ENCODE peak calls at places on chromosomes 5 and 9, in five cellular contexts. L, E, B, K and N are unnamed samples.

GRCh38 chr9:38342532-38342931 is 50.0 kb upstream of the ALDH1B1 start:
- DNase-seq in L (no peak), E (no peak), B (no peak), K (no peak), N (no peak)

GRCh38 chr5:27403248-27403882 is 365.0 kb upstream of the CDH9 start:
- DNase-seq in L (no peak), E (no peak), B (no peak), K (no peak), N (no peak)

GRCh38 chr5:36777105-36777757 is 99.3 kb upstream of the NIPBL start:
- DNase-seq in L (no peak), E (no peak), B (no peak), K (no peak), N (no peak)

GRCh38 chr5:43305948-43306563 is 7.2 kb downstream of the HMGCS1 start:
- DNase-seq in L (no peak), E (no peak), B (peak), K (no peak), N (peak)

GRCh38 chr5:22852807-22853670 is at the start of gene CDH12:
- DNase-seq in L (no peak), E (no peak), B (no peak), K (peak), N (no peak)

GRCh38 chr9:120568816-120569215 is 11.2 kb downstream of the CDK5RAP2 start:
- DNase-seq in L (no peak), E (no peak), B (no peak), K (no peak), N (no peak)

GRCh38 chr5:172565455-172565854 is 75.6 kb upstream of the NEURL1B start:
- DNase-seq in L (peak), E (no peak), B (no peak), K (no peak), N (peak)

GRCh38 chr9:79215819-79216218 is 355.9 kb upstream of the TLE4 start:
- DNase-seq in L (no peak), E (no peak), B (no peak), K (no peak), N (peak)

GRCh38 chr9:72753261-72753893 is 199.5 kb downstream of the ALDH1A1 start:
- DNase-seq in L (no peak), E (no peak), B (no peak), K (no peak), N (no peak)

GRCh38 chr9:133054966-133055365 is 6.8 kb upstream of the CEL start:
- DNase-seq in L (no peak), E (no peak), B (no peak), K (no peak), N (no peak)

GRCh38 chr9:125768803-125769202 is 21.6 kb downstream of the PBX3 start:
- DNase-seq in L (no peak), E (no peak), B (no peak), K (no peak), N (no peak)

GRCh38 chr5:159933531-159934485 is 17.5 kb downstream of the ADRA1B start:
- DNase-seq in L (no peak), E (no peak), B (no peak), K (no peak), N (no peak)

GRCh38 chr9:106307670-106308069 is 555.3 kb upstream of the ZNF462 start:
- DNase-seq in L (no peak), E (no peak), B (no peak), K (no peak), N (no peak)

GRCh38 chr9:117704024-117704575 is at the start of gene TLR4:
- DNase-seq in L (peak), E (peak), B (peak), K (peak), N (peak)

GRCh38 chr5:142826741-142827492 is 56.7 kb downstream of the ARHGAP26 start:
- DNase-seq in L (no peak), E (peak), B (no peak), K (no peak), N (no peak)

GRCh38 chr5:164504141-164504772 is 998.8 kb downstream of the MAT2B start:
- DNase-seq in L (no peak), E (peak), B (peak), K (no peak), N (peak)

GRCh38 chr5:112245616-112246015 is 173.5 kb downstream of the EPB41L4A start:
- DNase-seq in L (no peak), E (no peak), B (no peak), K (no peak), N (no peak)

GRCh38 chr5:33679791-33680190 is 212.0 kb downstream of the ADAMTS12 start:
- DNase-seq in L (no peak), E (no peak), B (no peak), K (no peak), N (no peak)

GRCh38 chr5:132391870-132392269 is 22.4 kb downstream of the SLC22A5 start:
- DNase-seq in L (no peak), E (no peak), B (no peak), K (no peak), N (no peak)

GRCh38 chr9:137865581-137866145 is 11.9 kb upstream of the CACNA1B start:
- DNase-seq in L (no peak), E (no peak), B (no peak), K (no peak), N (no peak)

GRCh38 chr9:17063535-17064135 is 71.2 kb upstream of the CNTLN start:
- DNase-seq in L (no peak), E (no peak), B (no peak), K (no peak), N (peak)

GRCh38 chr9:82764270-82764669 is 298.7 kb downstream of the RASEF start:
- DNase-seq in L (no peak), E (no peak), B (no peak), K (no peak), N (no peak)

GRCh38 chr9:97721396-97721795 is 24.3 kb upstream of the XPA start:
- DNase-seq in L (no peak), E (no peak), B (no peak), K (no peak), N (no peak)

GRCh38 chr9:81455826-81456225 is 233.5 kb downstream of the TLE1 start:
- DNase-seq in L (no peak), E (no peak), B (no peak), K (no peak), N (no peak)

GRCh38 chr5:168612996-168613395 is 33.8 kb upstream of the PANK3 start:
- DNase-seq in L (no peak), E (no peak), B (no peak), K (no peak), N (no peak)

GRCh38 chr9:38334234-38334633 is 58.3 kb upstream of the ALDH1B1 start:
- DNase-seq in L (no peak), E (peak), B (no peak), K (no peak), N (no peak)

GRCh38 chr5:28862137-28862859 is 1823.9 kb upstream of the CDH9 start:
- DNase-seq in L (no peak), E (no peak), B (no peak), K (no peak), N (no peak)

GRCh38 chr9:121463026-121463827 is 36.4 kb downstream of the GGTA1 start:
- DNase-seq in L (peak), E (peak), B (no peak), K (peak), N (no peak)

GRCh38 chr9:137129089-137129455 is 9.9 kb upstream of the GRIN1 start:
- DNase-seq in L (no peak), E (peak), B (no peak), K (no peak), N (no peak)

GRCh38 chr9:38046669-38047300 is 22.2 kb downstream of the SHB start:
- DNase-seq in L (no peak), E (peak), B (no peak), K (no peak), N (peak)

GRCh38 chr5:57176350-57176857 is 2.5 kb downstream of the GPBP1 start:
- DNase-seq in L (no peak), E (no peak), B (no peak), K (no peak), N (no peak)

GRCh38 chr5:110913221-110913620 is 158.3 kb upstream of the TSLP start:
- DNase-seq in L (no peak), E (no peak), B (no peak), K (no peak), N (no peak)

GRCh38 chr9:134301387-134302129 is 24.7 kb upstream of the RXRA start:
- DNase-seq in L (no peak), E (no peak), B (peak), K (peak), N (no peak)

GRCh38 chr5:160792732-160793454 is 59.1 kb downstream of the ATP10B start:
- DNase-seq in L (no peak), E (no peak), B (no peak), K (no peak), N (no peak)

GRCh38 chr9:108696156-108696555 is 159.6 kb downstream of the ACTL7B start:
- DNase-seq in L (no peak), E (no peak), B (no peak), K (no peak), N (no peak)

GRCh38 chr5:17192191-17192590 is 25.2 kb upstream of the BASP1 start:
- DNase-seq in L (no peak), E (no peak), B (no peak), K (no peak), N (no peak)

GRCh38 chr9:128001411-128002298 is 20.9 kb upstream of the EEIG1 start:
- DNase-seq in L (no peak), E (peak), B (no peak), K (no peak), N (no peak)

GRCh38 chr5:9382511-9382910 is 163.4 kb downstream of the SEMA5A start:
- DNase-seq in L (no peak), E (no peak), B (no peak), K (no peak), N (no peak)

GRCh38 chr5:5981562-5981961 is 396.8 kb downstream of the MED10 start:
- DNase-seq in L (no peak), E (no peak), B (no peak), K (no peak), N (no peak)

GRCh38 chr5:72441094-72441723 is 66.0 kb downstream of the ZNF366 start:
- DNase-seq in L (no peak), E (no peak), B (no peak), K (no peak), N (no peak)

DNA sequence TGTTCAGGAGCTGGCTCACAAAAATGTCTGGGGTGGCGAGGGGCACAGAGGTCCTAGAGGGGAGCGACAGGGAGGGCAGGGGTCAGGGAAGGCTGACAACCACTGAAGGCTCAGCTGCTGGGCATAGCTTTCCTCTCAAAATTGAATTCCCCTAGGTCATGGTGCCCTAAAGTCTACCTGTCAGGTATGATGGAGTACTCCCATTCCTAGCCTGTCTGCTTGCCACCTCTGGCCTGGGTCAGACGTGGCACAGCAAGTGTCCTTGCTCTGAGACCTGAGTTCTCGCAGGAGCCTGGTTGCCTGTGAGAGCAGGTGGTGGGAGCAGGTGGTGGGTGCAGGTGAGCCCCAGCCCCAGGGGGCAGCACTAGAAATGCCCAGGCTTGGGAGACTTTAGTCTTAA is 175.4 kb downstream of the PJA2 start:
- DNase-seq in L (no peak), E (no peak), B (no peak), K (no peak), N (no peak)
- H3K4me3 ChIP-seq in L (no peak), E (no peak), B (no peak), K (no peak), N (no peak)

DNA sequence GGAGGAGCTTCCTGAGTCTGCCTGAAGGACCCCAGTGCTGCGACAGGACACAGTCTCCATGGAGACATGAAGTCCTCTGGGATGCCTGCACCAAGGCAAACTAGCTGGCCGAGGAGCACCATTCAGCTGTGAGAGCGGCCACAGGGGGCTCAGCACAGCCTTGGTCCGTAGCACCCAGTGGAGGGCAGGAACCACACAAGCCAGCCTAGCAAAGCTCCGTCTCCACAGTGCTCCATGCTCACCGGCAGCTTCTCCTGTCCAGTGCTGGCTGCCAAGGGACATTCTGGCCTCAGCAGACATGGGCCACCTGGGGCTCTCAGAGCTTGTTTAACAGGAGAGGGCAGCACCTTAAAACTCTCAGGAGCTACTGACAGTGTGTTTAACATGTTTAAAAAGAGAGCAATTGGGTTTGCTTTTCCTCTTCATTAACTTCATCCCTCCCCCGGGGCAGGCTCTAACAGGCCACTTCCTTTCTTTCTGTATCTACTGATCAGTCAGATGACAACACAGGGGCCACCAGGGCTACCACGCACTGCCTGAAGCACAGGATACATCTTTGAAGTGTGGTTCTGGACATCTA is 57.0 kb downstream of the SECISBP2 start:
- DNase-seq in L (no peak), E (no peak), B (peak), K (peak), N (no peak)
- TF ChIP-seq POLR2A in L (no peak), E (no peak), B (peak), K (no peak), N (no peak)

DNA sequence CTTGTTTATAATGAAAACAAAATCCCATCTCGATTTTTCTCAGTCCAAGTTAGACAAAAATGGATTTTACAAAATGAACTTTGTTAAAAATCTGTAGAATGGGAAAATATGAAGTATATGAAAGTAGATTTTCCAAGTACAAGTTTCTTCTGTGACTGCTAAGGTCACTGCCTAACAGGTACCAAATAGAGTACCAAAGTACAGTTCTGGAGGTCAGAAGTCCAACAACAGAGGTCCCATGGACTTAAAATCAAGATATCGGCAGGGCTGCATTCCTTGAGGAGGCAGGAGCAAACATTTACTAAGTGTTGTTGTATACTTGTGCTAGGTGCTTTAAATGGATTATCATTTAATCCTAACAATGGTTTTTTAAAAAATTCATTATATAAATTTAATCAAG is 5.9 kb downstream of the YTHDC2 start:
- DNase-seq in L (no peak), E (no peak), B (no peak), K (no peak), N (no peak)
- TF ChIP-seq POLR2AphosphoS5 in L (no peak), E (no peak), B (no peak), K (no peak), N (no peak)

GRCh38 chr5:141608557-141608956 is 10.2 kb downstream of the DIAPH1 start:
- DNase-seq in L (no peak), E (no peak), B (no peak), K (no peak), N (no peak)
- H3K4me3 ChIP-seq in L (no peak), E (no peak), B (no peak), K (no peak), N (no peak)

GRCh38 chr9:130847306-130848217 is 12.5 kb downstream of the ABL1 start:
- DNase-seq in L (peak), E (peak), B (no peak), K (no peak), N (no peak)
- TF ChIP-seq POLR2A in L (no peak), E (no peak), B (no peak), K (no peak), N (no peak)

GRCh38 chr5:179509845-179510244 is 40.5 kb upstream of the RUFY1 start:
- DNase-seq in L (no peak), E (no peak), B (no peak), K (no peak), N (no peak)
- TF ChIP-seq POLR2AphosphoS5 in L (no peak), E (no peak), B (no peak), K (no peak), N (no peak)

DNA sequence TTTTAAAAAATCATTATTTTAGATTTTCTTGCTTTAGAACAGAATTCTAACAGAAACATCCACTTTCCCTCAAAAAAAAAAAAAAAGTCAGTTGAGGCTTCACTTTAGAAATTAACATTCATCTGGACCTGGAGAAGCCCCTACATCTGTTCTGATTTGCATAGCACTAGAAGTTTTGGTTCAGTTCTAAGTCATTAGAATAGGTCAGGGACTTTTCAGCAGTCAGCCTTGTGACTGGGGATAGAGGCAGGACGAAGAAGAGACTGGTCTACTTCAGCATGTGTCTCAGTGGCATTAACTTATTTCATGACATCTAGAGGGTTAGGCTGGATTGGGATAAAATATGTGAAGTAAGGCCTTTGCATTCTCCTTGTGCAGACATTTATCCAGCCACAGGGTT is 215.8 kb upstream of the DAB2 start:
- DNase-seq in L (no peak), E (no peak), B (no peak), K (no peak), N (no peak)
- H3K4me3 ChIP-seq in L (no peak), E (no peak), B (no peak), K (no peak), N (no peak)

GRCh38 chr5:102107865-102108264 is 188.2 kb downstream of the SLCO4C1 start:
- DNase-seq in L (no peak), E (no peak), B (no peak), K (no peak), N (no peak)
- TF ChIP-seq POLR2A in L (no peak), E (no peak), B (no peak), K (no peak), N (no peak)